ENCODE peak calls at places on chromosomes 7 and 10, in four cellular contexts. D is activated T-cell treated with anti-CD3 and anti-CD28 coated beads, Interleukin-2, amount 50 U/mL, for 1 hour; G is A549; F is EL. I is an unnamed sample.
A peak's percentile ranks its signal among the peaks of the same experiment; 100 is the strongest.

GRCh38 chr10:113965683-113966082 is 78.0 kb upstream of the ADRB1 start:
- DNase-seq in D (no peak), G (no peak), F (no peak), I (no peak)

GRCh38 chr10:66622050-66622449 is 303.8 kb upstream of the LRRTM3 start:
- DNase-seq in F (no peak), D (no peak), G (no peak), I (no peak)

GRCh38 chr10:7819126-7819470 is 793 bp downstream of the TAF3 start:
- DNase-seq in D (peak; percentile 24), F (peak; percentile 57), G (peak; percentile 44), I (no peak)

GRCh38 chr10:13998090-13998838 is 332.5 kb downstream of the FRMD4A start:
- DNase-seq in G (no peak), F (no peak), D (no peak), I (no peak)

GRCh38 chr7:130231792-130232191 is 24.1 kb downstream of the SSMEM1 start:
- DNase-seq in D (no peak), G (no peak), F (no peak), I (no peak)

GRCh38 chr7:46390042-46390441 is 469.0 kb upstream of the IGFBP3 start:
- DNase-seq in F (no peak), D (no peak), G (no peak), I (no peak)

GRCh38 chr7:112233048-112233697 is 26.7 kb downstream of the ZNF277 start:
- DNase-seq in G (no peak), F (no peak), D (no peak), I (no peak)

GRCh38 chr10:103466734-103467133 is 8.0 kb upstream of the CALHM1 start:
- DNase-seq in F (no peak), D (no peak), G (no peak), I (no peak)

GRCh38 chr7:111210996-111211395 is 120.1 kb downstream of the LRRN3 start:
- DNase-seq in F (peak; percentile 68), D (no peak), G (no peak), I (no peak)

GRCh38 chr10:29266641-29267040 is 22.2 kb upstream of the LYZL1 start:
- DNase-seq in F (peak; percentile 15), D (no peak), G (no peak), I (no peak)

GRCh38 chr10:20682782-20683181 is 214.3 kb downstream of the NEBL start:
- DNase-seq in F (no peak), G (no peak), D (no peak), I (no peak)

GRCh38 chr7:43117025-43117424 is 4.6 kb downstream of the HECW1 start:
- DNase-seq in D (no peak), F (no peak), G (no peak), I (no peak)

GRCh38 chr7:46291601-46292150 is 370.6 kb upstream of the IGFBP3 start:
- DNase-seq in D (no peak), G (no peak), F (peak; percentile 76), I (peak; percentile 13)

GRCh38 chr10:128870830-128871597 is 596.0 kb upstream of the MGMT start:
- DNase-seq in F (no peak), G (no peak), D (no peak), I (no peak)

GRCh38 chr10:48459270-48460147 is 145.4 kb downstream of the ARHGAP22 start:
- DNase-seq in D (peak; percentile 5), G (no peak), F (no peak), I (no peak)

GRCh38 chr10:89478085-89478738 is 57.2 kb downstream of the SLC16A12 start:
- DNase-seq in F (no peak), G (peak; percentile 18), D (no peak), I (no peak)

GRCh38 chr10:64159910-64160872 is 639.0 kb downstream of the REEP3 start:
- DNase-seq in F (no peak), D (no peak), G (no peak), I (no peak)